ENCODE peak calls at places on chromosomes 7 and 10, in seven cellular contexts. R is PC-9, E is IMR-90, Z is neural progenitor cell, K is uterus, G is left ventricle myocardium inferior, P is heart right ventricle. A is an unnamed sample.

GRCh38 chr7:115078851-115079250 is 157.0 kb downstream of the MDFIC start:
- DNase-seq in G (no peak), Z (no peak), K (no peak), R (no peak), P (no peak), E (no peak), A (no peak)

GRCh38 chr7:16803881-16804673 is 722 bp downstream of the AGR2 start:
- DNase-seq in E (peak; percentile 19), P (no peak), Z (no peak), K (no peak), R (peak; percentile 82), G (no peak), A (no peak)

GRCh38 chr7:17325364-17325763 is 26.9 kb downstream of the AHR start:
- DNase-seq in P (no peak), G (no peak), E (peak; percentile 19), Z (no peak), K (no peak), R (no peak), A (no peak)

GRCh38 chr10:101289541-101289940 is 60.3 kb upstream of the LBX1 start:
- DNase-seq in P (no peak), G (no peak), R (no peak), E (no peak), K (no peak), Z (no peak), A (no peak)

GRCh38 chr7:19621740-19622139 is 87.1 kb downstream of the POLR1F start:
- DNase-seq in E (peak; percentile 0), R (no peak), G (no peak), Z (no peak), P (no peak), K (no peak), A (no peak)

GRCh38 chr7:28823582-28823981 is 134.5 kb downstream of the TRIL start:
- DNase-seq in P (no peak), G (no peak), R (no peak), E (no peak), K (no peak), Z (peak; percentile 33), A (no peak)

GRCh38 chr10:110912374-110912773 is 6.6 kb downstream of the BBIP1 start:
- DNase-seq in G (no peak), Z (no peak), E (peak; percentile 80), K (no peak), R (no peak), P (no peak), A (no peak)

GRCh38 chr7:151814400-151814914 is 62.5 kb downstream of the PRKAG2 start:
- DNase-seq in R (no peak), G (no peak), E (peak; percentile 6), K (no peak), Z (peak; percentile 63), P (no peak), A (peak; percentile 71)

GRCh38 chr7:87147500-87147899 is 4.8 kb upstream of the DMTF1 start:
- DNase-seq in G (no peak), R (no peak), E (no peak), P (no peak), Z (no peak), K (no peak), A (no peak)

GRCh38 chr10:89887830-89888229 is 186.4 kb downstream of the KIF20B start:
- DNase-seq in G (no peak), P (no peak), E (no peak), Z (no peak), K (no peak), R (no peak), A (peak; percentile 27)

GRCh38 chr7:84637568-84638338 is 443.2 kb upstream of the SEMA3A start:
- DNase-seq in K (no peak), Z (peak; percentile 20), E (peak; percentile 90), R (peak; percentile 74), P (no peak), G (no peak), A (no peak)

GRCh38 chr10:121284952-121285351 is 313.3 kb downstream of the FGFR2 start:
- DNase-seq in E (no peak), G (no peak), R (no peak), Z (no peak), P (no peak), K (no peak), A (no peak)

GRCh38 chr7:9328296-9328695 is 894.9 kb downstream of the NXPH1 start:
- DNase-seq in P (no peak), K (no peak), R (no peak), E (no peak), Z (no peak), G (no peak), A (no peak)

GRCh38 chr7:44984478-44984758 is 5.6 kb upstream of the MYO1G start:
- DNase-seq in G (no peak), Z (no peak), K (no peak), R (no peak), P (no peak), E (no peak), A (no peak)
- H3K4me3 ChIP-seq in G (no peak overlapping the region), Z (peak overlapping the region; percentile 66), K (no peak overlapping the region), R (peak overlapping the region; percentile 95), P (no peak overlapping the region), E (no peak overlapping the region), A (no peak overlapping the region)

GRCh38 chr7:6530626-6531491 is 20.4 kb downstream of the GRID2IP start:
- DNase-seq in E (no peak), Z (peak; percentile 79), G (no peak), R (no peak), K (no peak), P (no peak), A (no peak)

GRCh38 chr7:6528401-6529130 is 22.7 kb downstream of the GRID2IP start:
- DNase-seq in Z (no peak), G (no peak), P (no peak), K (no peak), E (no peak), R (peak; percentile 34), A (peak; percentile 8)

GRCh38 chr7:6529643-6530042 is 21.6 kb downstream of the GRID2IP start:
- DNase-seq in P (no peak), G (no peak), K (no peak), R (no peak), E (no peak), Z (no peak), A (no peak)

GRCh38 chr7:6531492-6532279 is 19.6 kb downstream of the GRID2IP start:
- DNase-seq in K (no peak), E (no peak), R (no peak), Z (no peak), P (no peak), G (no peak), A (no peak)

GRCh38 chr7:6526997-6527378 is 24.3 kb downstream of the GRID2IP start:
- DNase-seq in R (no peak), E (no peak), G (no peak), P (no peak), K (no peak), Z (no peak), A (no peak)
- H3K4me1 ChIP-seq in R (no peaks in the 10 kb centered on the region), E (no peaks in the 10 kb centered on the region), G (peaks cover 15% of the 10 kb centered on the region), P (peaks cover 4% of the 10 kb centered on the region), K (peaks cover 4% of the 10 kb centered on the region), Z (no peaks in the 10 kb centered on the region), A (no peaks in the 10 kb centered on the region)

DNA sequence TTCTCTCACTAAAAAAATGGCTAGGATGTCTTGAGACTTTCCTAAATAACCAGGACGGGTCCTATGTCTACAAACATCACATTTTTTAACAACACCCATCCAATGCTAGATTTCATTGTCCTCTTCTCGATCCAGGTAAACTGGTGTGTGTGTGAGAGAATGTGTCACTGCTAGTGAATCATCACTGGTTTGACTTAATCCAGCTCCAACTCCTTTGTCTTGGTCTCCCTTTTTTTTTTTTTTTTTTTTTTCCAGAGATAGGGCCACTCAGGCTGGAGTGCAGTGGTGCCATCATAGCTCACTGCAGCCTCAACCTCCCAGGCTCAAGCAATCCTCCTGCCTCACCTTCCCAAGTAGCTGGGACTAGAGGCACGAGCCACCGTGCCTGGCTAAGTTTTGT is 2.0 kb upstream of the UFSP1 start:
- DNase-seq in K (no peak), P (no peak), Z (no peak), E (peak; percentile 34), R (peak; percentile 78), G (no peak), A (no peak)
- H3K4me3 ChIP-seq in K (no peak overlapping the region), P (no peak overlapping the region), Z (no peak overlapping the region), E (no peak overlapping the region), R (no peak overlapping the region), G (peak overlapping the region; percentile 80), A (no peak overlapping the region)

DNA sequence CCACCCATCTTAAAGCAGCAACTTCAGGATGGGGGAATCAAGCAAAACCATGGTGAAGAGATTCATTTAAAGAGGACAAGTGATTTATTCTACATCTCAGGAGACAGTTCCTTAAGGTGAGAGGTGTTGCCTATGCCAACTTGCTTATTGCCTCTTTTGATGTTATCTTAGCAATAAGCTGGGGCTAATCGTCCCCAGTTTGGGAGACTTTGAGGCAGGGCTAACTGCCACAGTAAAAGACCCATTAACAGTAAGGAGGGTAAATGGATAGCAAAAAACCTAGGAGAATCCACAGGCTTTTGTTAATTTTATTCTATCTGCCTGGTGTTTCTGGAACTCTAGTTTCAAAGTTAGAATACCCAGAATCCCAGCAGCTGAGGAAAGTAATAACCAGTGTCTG is 22.1 kb upstream of the HERPUD2 start:
- DNase-seq in K (no peak), G (no peak), E (no peak), Z (no peak), R (no peak), P (no peak), A (no peak)
- H3K4me1 ChIP-seq in K (no peaks in the 10 kb centered on the region), G (peaks cover 60% of the 10 kb centered on the region), E (peaks cover 4% of the 10 kb centered on the region), Z (no peaks in the 10 kb centered on the region), R (no peaks in the 10 kb centered on the region), P (peaks cover 13% of the 10 kb centered on the region), A (peaks cover 7% of the 10 kb centered on the region)

DNA sequence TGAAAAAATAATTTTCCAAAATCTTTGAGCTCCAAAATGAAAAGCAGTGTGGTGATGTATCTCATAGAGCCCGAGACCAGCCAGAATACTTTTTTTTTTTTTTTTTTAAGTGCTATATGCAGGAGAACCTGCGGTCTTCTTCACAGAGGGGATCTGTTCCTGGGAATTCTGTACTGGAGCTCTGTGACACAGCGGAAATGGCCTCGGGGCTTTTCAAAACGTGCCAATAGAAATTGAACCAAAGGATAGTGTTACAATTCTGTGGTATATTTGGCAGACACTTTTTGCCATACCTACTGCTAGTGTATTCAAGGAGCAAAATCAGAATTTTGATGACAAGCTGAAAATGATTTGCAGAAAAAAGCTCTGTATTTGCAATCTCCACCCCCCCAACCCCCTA is 1429.3 kb upstream of the LRRTM3 start:
- DNase-seq in E (no peak), G (no peak), P (no peak), R (no peak), K (no peak), Z (no peak), A (no peak)
- H3K4me3 ChIP-seq in E (no peak overlapping the region), G (no peak overlapping the region), P (no peak overlapping the region), R (no peak overlapping the region), K (no peak overlapping the region), Z (no peak overlapping the region), A (no peak overlapping the region)

GRCh38 chr10:59012839-59013238 is 163.6 kb upstream of the PHYHIPL start:
- DNase-seq in P (no peak), E (no peak), Z (no peak), G (no peak), K (no peak), R (no peak), A (no peak)
- H3K4me1 ChIP-seq in P (no peaks in the 10 kb centered on the region), E (no peaks in the 10 kb centered on the region), Z (peaks cover 19% of the 10 kb centered on the region), G (no peaks in the 10 kb centered on the region), K (no peaks in the 10 kb centered on the region), R (no peaks in the 10 kb centered on the region), A (no peaks in the 10 kb centered on the region)

GRCh38 chr10:30436688-30437038 is 2.7 kb downstream of the MAP3K8 start:
- DNase-seq in Z (no peak), K (no peak), R (no peak), P (no peak), E (no peak), G (no peak), A (no peak)
- H3K4me3 ChIP-seq in Z (no peak overlapping the region), K (peak overlapping the region; percentile 68), R (peak overlapping the region; percentile 31), P (peak overlapping the region; percentile 94), E (no peak overlapping the region), G (peak overlapping the region; percentile 91), A (peak overlapping the region; percentile 44)